ENCODE peak calls at places on chromosome 18, in six cellular contexts. T is renal cortical epithelial cell; I is activated T-helper 9 cell treated with anti-CD3 and anti-CD28 coated beads, Interleukin-2, amount 50 U/mL, for 16 hours; P is transverse colon; N is stimulated activated CD4-positive, alpha-beta T cell treated with anti-CD3 and anti-CD28 coated beads, Interleukin-4, amount 100 ng/mL, for 48 hours; O is activated CD4-positive, alpha-beta T cell treated with anti-CD3 and anti-CD28 coated beads, Interleukin-2, amount 50 U/mL, for 48 hours. K is an unnamed sample.
A peak's percentile ranks its signal among the peaks of the same experiment; 100 is the strongest.

GRCh38 chr18:64416990-64417389 is 268.1 kb upstream of the LINC00305 start:
- DNase-seq in T (no peak), I (no peak), P (no peak), N (no peak), O (no peak), K (no peak)

GRCh38 chr18:48304906-48305693 is 104.1 kb downstream of the ZBTB7C start:
- DNase-seq in T (no peak), I (no peak), P (no peak), N (no peak), O (no peak), K (no peak)

GRCh38 chr18:79195716-79196683 is 126.8 kb downstream of the ATP9B start:
- DNase-seq in T (no peak), I (no peak), P (no peak), N (no peak), O (no peak), K (no peak)

GRCh38 chr18:13809521-13810252 is 14.3 kb upstream of the MC5R start:
- DNase-seq in T (no peak), I (no peak), P (peak; percentile 56), N (no peak), O (no peak), K (no peak)

GRCh38 chr18:35683021-35683420 is 101.5 kb downstream of the GALNT1 start:
- DNase-seq in T (no peak), I (no peak), P (no peak), N (no peak), O (no peak), K (no peak)

GRCh38 chr18:14976736-14977430 is 228.9 kb downstream of the ANKRD30B start:
- DNase-seq in T (no peak), I (no peak), P (no peak), N (no peak), O (no peak), K (no peak)

GRCh38 chr18:70641156-70641775 is 352.4 kb downstream of the SOCS6 start:
- DNase-seq in T (no peak), I (no peak), P (no peak), N (no peak), O (no peak), K (no peak)

GRCh38 chr18:70181015-70181414 is 24.5 kb downstream of the RTTN start:
- DNase-seq in T (peak; percentile 94), I (no peak), P (no peak), N (no peak), O (no peak), K (no peak)

GRCh38 chr18:32439802-32440201 is 30.9 kb downstream of the GAREM1 start:
- DNase-seq in T (no peak), I (no peak), P (no peak), N (no peak), O (peak; percentile 5), K (no peak)